ENCODE peak calls at places on chromosome 17, in nine cellular contexts. One of them, this sample, is unnamed.

GRCh38 chr17:4179071-4179470 is 36.1 kb downstream of the CYB5D2 start:
- DNase-seq in stimulated activated CD4-positive, alpha-beta T cell treated with anti-CD3 and anti-CD28 coated beads, Interleukin-2, amount 100 ng/mL, for 24 hours: no peak
- DNase-seq in stromal cell of bone marrow: no peak
- DNase-seq in activated CD4-positive, alpha-beta memory T cell treated with anti-CD3 and anti-CD28 coated beads, Interleukin-2, amount 10 ng/mL, durations not matched to agents 7 days and 5 days: no peak
- DNase-seq in stomach: no peak
- DNase-seq in ACHN: no peak
- DNase-seq in caudate nucleus: no peak
- DNase-seq in ecto neural progenitor cell: no peak
- DNase-seq in T-helper 1 cell: no peak
- DNase-seq in this sample: no peak

GRCh38 chr17:32865141-32865540 is 11.8 kb downstream of the MYO1D start:
- DNase-seq in stimulated activated CD4-positive, alpha-beta T cell treated with anti-CD3 and anti-CD28 coated beads, Interleukin-2, amount 100 ng/mL, for 24 hours: no peak
- DNase-seq in stromal cell of bone marrow: no peak
- DNase-seq in activated CD4-positive, alpha-beta memory T cell treated with anti-CD3 and anti-CD28 coated beads, Interleukin-2, amount 10 ng/mL, durations not matched to agents 7 days and 5 days: no peak
- DNase-seq in stomach: no peak
- DNase-seq in ACHN: no peak
- DNase-seq in caudate nucleus: no peak
- DNase-seq in ecto neural progenitor cell: no peak
- DNase-seq in T-helper 1 cell: no peak
- DNase-seq in this sample: no peak

GRCh38 chr17:48542956-48543853 is 1.7 kb downstream of the HOXB2 start:
- DNase-seq in stimulated activated CD4-positive, alpha-beta T cell treated with anti-CD3 and anti-CD28 coated beads, Interleukin-2, amount 100 ng/mL, for 24 hours: peak; percentile 71
- DNase-seq in stromal cell of bone marrow: no peak
- DNase-seq in activated CD4-positive, alpha-beta memory T cell treated with anti-CD3 and anti-CD28 coated beads, Interleukin-2, amount 10 ng/mL, durations not matched to agents 7 days and 5 days: peak; percentile 69
- DNase-seq in stomach: no peak
- DNase-seq in ACHN: peak; percentile 61
- DNase-seq in caudate nucleus: no peak
- DNase-seq in ecto neural progenitor cell: peak; percentile 89
- DNase-seq in T-helper 1 cell: peak; percentile 22
- DNase-seq in this sample: peak; percentile 26

GRCh38 chr17:50547736-50548083 is 736 bp downstream of the SPATA20 start:
- DNase-seq in stimulated activated CD4-positive, alpha-beta T cell treated with anti-CD3 and anti-CD28 coated beads, Interleukin-2, amount 100 ng/mL, for 24 hours: no peak
- DNase-seq in stromal cell of bone marrow: no peak
- DNase-seq in activated CD4-positive, alpha-beta memory T cell treated with anti-CD3 and anti-CD28 coated beads, Interleukin-2, amount 10 ng/mL, durations not matched to agents 7 days and 5 days: no peak
- DNase-seq in stomach: peak; percentile 49
- DNase-seq in ACHN: no peak
- DNase-seq in caudate nucleus: no peak
- DNase-seq in ecto neural progenitor cell: no peak
- DNase-seq in T-helper 1 cell: no peak
- DNase-seq in this sample: no peak

GRCh38 chr17:70169707-70170597 is 620 bp downstream of the KCNJ2 start:
- DNase-seq in stimulated activated CD4-positive, alpha-beta T cell treated with anti-CD3 and anti-CD28 coated beads, Interleukin-2, amount 100 ng/mL, for 24 hours: no peak
- DNase-seq in stromal cell of bone marrow: no peak
- DNase-seq in activated CD4-positive, alpha-beta memory T cell treated with anti-CD3 and anti-CD28 coated beads, Interleukin-2, amount 10 ng/mL, durations not matched to agents 7 days and 5 days: no peak
- DNase-seq in stomach: no peak
- DNase-seq in ACHN: peak; percentile 46
- DNase-seq in caudate nucleus: peak; percentile 41
- DNase-seq in ecto neural progenitor cell: no peak
- DNase-seq in T-helper 1 cell: no peak
- DNase-seq in this sample: no peak

GRCh38 chr17:10295728-10296343 is 77.0 kb downstream of the MYH13 start:
- DNase-seq in stimulated activated CD4-positive, alpha-beta T cell treated with anti-CD3 and anti-CD28 coated beads, Interleukin-2, amount 100 ng/mL, for 24 hours: peak; percentile 37
- DNase-seq in stromal cell of bone marrow: peak; percentile 21
- DNase-seq in activated CD4-positive, alpha-beta memory T cell treated with anti-CD3 and anti-CD28 coated beads, Interleukin-2, amount 10 ng/mL, durations not matched to agents 7 days and 5 days: peak; percentile 49
- DNase-seq in stomach: no peak
- DNase-seq in ACHN: peak; percentile 62
- DNase-seq in caudate nucleus: no peak
- DNase-seq in ecto neural progenitor cell: peak; percentile 79
- DNase-seq in T-helper 1 cell: no peak
- DNase-seq in this sample: peak; percentile 57

GRCh38 chr17:45256114-45256966 is 5.6 kb downstream of the SPATA32 start:
- DNase-seq in stimulated activated CD4-positive, alpha-beta T cell treated with anti-CD3 and anti-CD28 coated beads, Interleukin-2, amount 100 ng/mL, for 24 hours: no peak
- DNase-seq in stromal cell of bone marrow: no peak
- DNase-seq in activated CD4-positive, alpha-beta memory T cell treated with anti-CD3 and anti-CD28 coated beads, Interleukin-2, amount 10 ng/mL, durations not matched to agents 7 days and 5 days: no peak
- DNase-seq in stomach: no peak
- DNase-seq in ACHN: no peak
- DNase-seq in caudate nucleus: no peak
- DNase-seq in ecto neural progenitor cell: no peak
- DNase-seq in T-helper 1 cell: no peak
- DNase-seq in this sample: no peak

GRCh38 chr17:62017496-62017895 is 47.6 kb downstream of the MED13 start:
- DNase-seq in stimulated activated CD4-positive, alpha-beta T cell treated with anti-CD3 and anti-CD28 coated beads, Interleukin-2, amount 100 ng/mL, for 24 hours: no peak
- DNase-seq in stromal cell of bone marrow: peak; percentile 25
- DNase-seq in activated CD4-positive, alpha-beta memory T cell treated with anti-CD3 and anti-CD28 coated beads, Interleukin-2, amount 10 ng/mL, durations not matched to agents 7 days and 5 days: no peak
- DNase-seq in stomach: no peak
- DNase-seq in ACHN: no peak
- DNase-seq in caudate nucleus: no peak
- DNase-seq in ecto neural progenitor cell: no peak
- DNase-seq in T-helper 1 cell: no peak
- DNase-seq in this sample: peak; percentile 32

GRCh38 chr17:68578236-68578635 is 22.9 kb downstream of the FAM20A start:
- DNase-seq in stimulated activated CD4-positive, alpha-beta T cell treated with anti-CD3 and anti-CD28 coated beads, Interleukin-2, amount 100 ng/mL, for 24 hours: no peak
- DNase-seq in stromal cell of bone marrow: no peak
- DNase-seq in activated CD4-positive, alpha-beta memory T cell treated with anti-CD3 and anti-CD28 coated beads, Interleukin-2, amount 10 ng/mL, durations not matched to agents 7 days and 5 days: no peak
- DNase-seq in stomach: no peak
- DNase-seq in ACHN: no peak
- DNase-seq in caudate nucleus: no peak
- DNase-seq in ecto neural progenitor cell: no peak
- DNase-seq in T-helper 1 cell: no peak
- DNase-seq in this sample: no peak

GRCh38 chr17:69725125-69725524 is 310.6 kb downstream of the MAP2K6 start:
- DNase-seq in stimulated activated CD4-positive, alpha-beta T cell treated with anti-CD3 and anti-CD28 coated beads, Interleukin-2, amount 100 ng/mL, for 24 hours: no peak
- DNase-seq in stromal cell of bone marrow: no peak
- DNase-seq in activated CD4-positive, alpha-beta memory T cell treated with anti-CD3 and anti-CD28 coated beads, Interleukin-2, amount 10 ng/mL, durations not matched to agents 7 days and 5 days: no peak
- DNase-seq in stomach: no peak
- DNase-seq in ACHN: no peak
- DNase-seq in caudate nucleus: no peak
- DNase-seq in ecto neural progenitor cell: no peak
- DNase-seq in T-helper 1 cell: no peak
- DNase-seq in this sample: no peak

GRCh38 chr17:40637931-40638330 is 9.7 kb downstream of the SMARCE1 start:
- DNase-seq in stimulated activated CD4-positive, alpha-beta T cell treated with anti-CD3 and anti-CD28 coated beads, Interleukin-2, amount 100 ng/mL, for 24 hours: no peak
- DNase-seq in stromal cell of bone marrow: no peak
- DNase-seq in activated CD4-positive, alpha-beta memory T cell treated with anti-CD3 and anti-CD28 coated beads, Interleukin-2, amount 10 ng/mL, durations not matched to agents 7 days and 5 days: no peak
- DNase-seq in stomach: no peak
- DNase-seq in ACHN: no peak
- DNase-seq in caudate nucleus: no peak
- DNase-seq in ecto neural progenitor cell: no peak
- DNase-seq in T-helper 1 cell: no peak
- DNase-seq in this sample: no peak

GRCh38 chr17:3890082-3890892 is 2.6 kb downstream of the CAMKK1 start:
- DNase-seq in stimulated activated CD4-positive, alpha-beta T cell treated with anti-CD3 and anti-CD28 coated beads, Interleukin-2, amount 100 ng/mL, for 24 hours: peak; percentile 33
- DNase-seq in stromal cell of bone marrow: peak; percentile 86
- DNase-seq in activated CD4-positive, alpha-beta memory T cell treated with anti-CD3 and anti-CD28 coated beads, Interleukin-2, amount 10 ng/mL, durations not matched to agents 7 days and 5 days: no peak
- DNase-seq in stomach: peak; percentile 41
- DNase-seq in ACHN: peak; percentile 98
- DNase-seq in caudate nucleus: peak; percentile 35
- DNase-seq in ecto neural progenitor cell: no peak
- DNase-seq in T-helper 1 cell: no peak
- DNase-seq in this sample: peak; percentile 80

GRCh38 chr17:80918731-80919130 is 72.9 kb upstream of the CHMP6 start:
- DNase-seq in stimulated activated CD4-positive, alpha-beta T cell treated with anti-CD3 and anti-CD28 coated beads, Interleukin-2, amount 100 ng/mL, for 24 hours: no peak
- DNase-seq in stromal cell of bone marrow: no peak
- DNase-seq in activated CD4-positive, alpha-beta memory T cell treated with anti-CD3 and anti-CD28 coated beads, Interleukin-2, amount 10 ng/mL, durations not matched to agents 7 days and 5 days: no peak
- DNase-seq in stomach: no peak
- DNase-seq in ACHN: no peak
- DNase-seq in caudate nucleus: no peak
- DNase-seq in ecto neural progenitor cell: no peak
- DNase-seq in T-helper 1 cell: no peak
- DNase-seq in this sample: no peak

GRCh38 chr17:56260421-56260820 is 107.1 kb downstream of the ANKFN1 start:
- DNase-seq in stimulated activated CD4-positive, alpha-beta T cell treated with anti-CD3 and anti-CD28 coated beads, Interleukin-2, amount 100 ng/mL, for 24 hours: no peak
- DNase-seq in stromal cell of bone marrow: peak; percentile 66
- DNase-seq in activated CD4-positive, alpha-beta memory T cell treated with anti-CD3 and anti-CD28 coated beads, Interleukin-2, amount 10 ng/mL, durations not matched to agents 7 days and 5 days: no peak
- DNase-seq in stomach: no peak
- DNase-seq in ACHN: no peak
- DNase-seq in caudate nucleus: no peak
- DNase-seq in ecto neural progenitor cell: no peak
- DNase-seq in T-helper 1 cell: no peak
- DNase-seq in this sample: no peak

GRCh38 chr17:45324336-45324735 is 7.5 kb upstream of the MAP3K14 start:
- DNase-seq in stimulated activated CD4-positive, alpha-beta T cell treated with anti-CD3 and anti-CD28 coated beads, Interleukin-2, amount 100 ng/mL, for 24 hours: no peak
- DNase-seq in stromal cell of bone marrow: no peak
- DNase-seq in activated CD4-positive, alpha-beta memory T cell treated with anti-CD3 and anti-CD28 coated beads, Interleukin-2, amount 10 ng/mL, durations not matched to agents 7 days and 5 days: no peak
- DNase-seq in stomach: no peak
- DNase-seq in ACHN: no peak
- DNase-seq in caudate nucleus: no peak
- DNase-seq in ecto neural progenitor cell: no peak
- DNase-seq in T-helper 1 cell: no peak
- DNase-seq in this sample: no peak

GRCh38 chr17:34413443-34414076 is 50.5 kb upstream of the CCL1 start:
- DNase-seq in stimulated activated CD4-positive, alpha-beta T cell treated with anti-CD3 and anti-CD28 coated beads, Interleukin-2, amount 100 ng/mL, for 24 hours: no peak
- DNase-seq in stromal cell of bone marrow: no peak
- DNase-seq in activated CD4-positive, alpha-beta memory T cell treated with anti-CD3 and anti-CD28 coated beads, Interleukin-2, amount 10 ng/mL, durations not matched to agents 7 days and 5 days: no peak
- DNase-seq in stomach: no peak
- DNase-seq in ACHN: no peak
- DNase-seq in caudate nucleus: no peak
- DNase-seq in ecto neural progenitor cell: no peak
- DNase-seq in T-helper 1 cell: no peak
- DNase-seq in this sample: no peak